ENCODE peak calls at places on chromosomes 7 and 10, in nine cellular contexts. X is NCI-H69; Y is ELR; F is fibroblast of mammary gland; W is astrocyte; P is sciatic nerve; T is sigmoid colon; E is ascending aorta; U is activated T-cell treated with anti-CD3 and anti-CD28 coated beads, Interleukin-2, amount 50 U/mL, for 72 hours. C is an unnamed sample.

GRCh38 chr7:104206841-104207240 is 972 bp downstream of the ORC5 start:
- DNase-seq in U (no peak), W (no peak), F (peak; percentile 6), Y (peak; percentile 13), E (no peak), P (no peak), X (peak; percentile 32), T (no peak), C (no peak)

GRCh38 chr7:2237109-2237602 is 4.4 kb upstream of the MAD1L1 start:
- DNase-seq in U (no peak), T (no peak), W (no peak), X (no peak), Y (no peak), F (no peak), E (no peak), P (no peak), C (no peak)

GRCh38 chr10:59976909-59977308 is 70.6 kb upstream of the CCDC6 start:
- DNase-seq in T (no peak), U (no peak), W (no peak), F (no peak), E (no peak), X (no peak), P (no peak), Y (no peak), C (no peak)

GRCh38 chr7:107725138-107725740 is 18.7 kb upstream of the CBLL1 start:
- DNase-seq in Y (peak; percentile 69), P (peak; percentile 62), E (no peak), F (peak; percentile 80), T (no peak), W (peak; percentile 41), X (peak; percentile 74), U (peak; percentile 61), C (peak; percentile 69)

GRCh38 chr7:50505553-50505952 is 55.4 kb upstream of the FIGNL1 start:
- DNase-seq in P (no peak), T (no peak), X (no peak), U (no peak), F (no peak), Y (no peak), W (no peak), E (no peak), C (no peak)

GRCh38 chr10:78831001-78831400 is 237.8 kb upstream of the ZMIZ1 start:
- DNase-seq in E (no peak), P (no peak), T (no peak), F (no peak), Y (no peak), X (no peak), W (no peak), U (no peak), C (no peak)

GRCh38 chr7:51606601-51607154 is 290.1 kb upstream of the COBL start:
- DNase-seq in P (no peak), U (no peak), E (no peak), T (no peak), Y (no peak), W (no peak), X (peak; percentile 62), F (no peak), C (peak; percentile 70)

GRCh38 chr10:124296813-124297788 is 121.6 kb downstream of the OAT start:
- DNase-seq in X (no peak), E (peak; percentile 21), Y (no peak), F (no peak), P (peak; percentile 15), W (no peak), T (no peak), U (no peak), C (no peak)